ENCODE peak calls at places on chromosomes 7 and 10, in ten cellular contexts. R, Z, M, A, O, L, E, X, G and I are unnamed samples.

GRCh38 chr7:5266148-5267028 is 16.4 kb upstream of the SLC29A4 start:
- DNase-seq in R (no peak), Z (no peak), M (no peak), A (no peak), O (no peak), L (no peak), E (no peak), X (no peak), G (no peak), I (no peak)

GRCh38 chr7:11847336-11847735 is 15.3 kb upstream of the THSD7A start:
- DNase-seq in R (no peak), Z (no peak), M (no peak), A (no peak), O (no peak), L (no peak), E (no peak), X (no peak), G (no peak), I (no peak)

GRCh38 chr7:135508853-135509588 is 881 bp downstream of the CNOT4 start:
- DNase-seq in R (peak; percentile 7), Z (no peak), M (no peak), A (no peak), O (peak; percentile 70), L (peak; percentile 19), E (no peak), X (peak; percentile 70), G (peak; percentile 43), I (peak; percentile 58)

GRCh38 chr7:95302976-95303375 is 21.4 kb downstream of the PON1 start:
- DNase-seq in R (no peak), Z (no peak), M (no peak), A (no peak), O (no peak), L (no peak), E (no peak), X (no peak), G (peak; percentile 47), I (no peak)

GRCh38 chr7:38034062-38034907 is 113.8 kb downstream of the EPDR1 start:
- DNase-seq in R (no peak), Z (no peak), M (no peak), A (no peak), O (no peak), L (no peak), E (no peak), X (no peak), G (no peak), I (no peak)

GRCh38 chr7:101278461-101279292 is 33.8 kb upstream of the FIS1 start:
- DNase-seq in R (no peak), Z (no peak), M (no peak), A (no peak), O (no peak), L (no peak), E (no peak), X (no peak), G (no peak), I (no peak)

GRCh38 chr10:69742928-69743602 is 58.6 kb upstream of the COL13A1 start:
- DNase-seq in R (peak; percentile 51), Z (no peak), M (no peak), A (no peak), O (peak; percentile 25), L (peak; percentile 58), E (peak; percentile 47), X (peak; percentile 28), G (peak; percentile 37), I (no peak)

GRCh38 chr7:129990403-129991192 is 37.8 kb upstream of the UBE2H start:
- DNase-seq in R (no peak), Z (no peak), M (no peak), A (no peak), O (no peak), L (no peak), E (no peak), X (no peak), G (no peak), I (no peak)

GRCh38 chr10:87507879-87508278 is 3.2 kb downstream of the MINPP1 start:
- DNase-seq in R (no peak), Z (no peak), M (no peak), A (no peak), O (no peak), L (no peak), E (no peak), X (no peak), G (no peak), I (no peak)

GRCh38 chr10:80462277-80462985 is 8.3 kb downstream of the TSPAN14 start:
- DNase-seq in R (no peak), Z (no peak), M (no peak), A (no peak), O (no peak), L (peak; percentile 56), E (no peak), X (peak; percentile 51), G (no peak), I (no peak)

GRCh38 chr10:102835007-102835482 is 2.2 kb downstream of the CYP17A1 start:
- DNase-seq in R (peak; percentile 51), Z (peak; percentile 78), M (peak; percentile 69), A (peak; percentile 19), O (peak; percentile 88), L (peak; percentile 87), E (peak; percentile 77), X (peak; percentile 89), G (peak; percentile 72), I (peak; percentile 77)

GRCh38 chr10:124736491-124737136 is 7.6 kb downstream of the FAM53B start:
- DNase-seq in R (peak; percentile 26), Z (peak; percentile 89), M (no peak), A (no peak), O (no peak), L (peak; percentile 45), E (peak; percentile 74), X (peak; percentile 63), G (peak; percentile 85), I (no peak)

GRCh38 chr7:141844256-141844655 is 3.0 kb upstream of the PRSS37 start:
- DNase-seq in R (no peak), Z (no peak), M (no peak), A (no peak), O (no peak), L (no peak), E (no peak), X (no peak), G (no peak), I (no peak)

GRCh38 chr7:27193335-27194001 is 6.4 kb downstream of the HOXA13 start:
- DNase-seq in R (no peak), Z (no peak), M (no peak), A (no peak), O (no peak), L (no peak), E (no peak), X (peak; percentile 30), G (no peak), I (no peak)

GRCh38 chr10:25786181-25786580 is 147.8 kb upstream of the MYO3A start:
- DNase-seq in R (no peak), Z (no peak), M (no peak), A (no peak), O (no peak), L (no peak), E (no peak), X (no peak), G (no peak), I (no peak)

GRCh38 chr7:156558198-156558597 is 82.4 kb upstream of the RNF32 start:
- DNase-seq in R (peak; percentile 29), Z (no peak), M (no peak), A (no peak), O (no peak), L (no peak), E (peak; percentile 47), X (no peak), G (peak; percentile 98), I (no peak)